ENCODE peak calls at places on chromosomes 16 and 17, in six cellular contexts. H is endodermal cell, B is A549, M is skeletal muscle cell, T is fibroblast of lung, E is H1. X is an unnamed sample.

GRCh38 chr17:17533901-17534441 is 37.8 kb upstream of the RASD1 start:
- DNase-seq in B (peak; percentile 85), E (no peak), T (no peak), H (no peak), M (no peak), X (no peak)

GRCh38 chr16:49268667-49269066 is 13.0 kb downstream of the CBLN1 start:
- DNase-seq in H (no peak), E (no peak), M (no peak), B (no peak), T (no peak), X (no peak)

GRCh38 chr17:42120161-42121065 is 754 bp downstream of the KAT2A start:
- DNase-seq in B (no peak), T (no peak), M (no peak), E (no peak), H (peak; percentile 95), X (no peak)

GRCh38 chr16:50335198-50335958 is 33.4 kb downstream of the BRD7 start:
- DNase-seq in E (no peak), M (no peak), T (peak; percentile 5), H (no peak), B (no peak), X (no peak)

GRCh38 chr17:28384281-28385036 is 13.0 kb downstream of the SARM1 start:
- DNase-seq in H (peak; percentile 87), B (no peak), E (no peak), T (no peak), M (no peak), X (no peak)

GRCh38 chr17:53724726-53725125 is 98.0 kb upstream of the KIF2B start:
- DNase-seq in H (no peak), T (no peak), E (no peak), B (no peak), M (no peak), X (peak; percentile 81)

GRCh38 chr17:42365136-42365535 is 23.1 kb downstream of the STAT3 start:
- DNase-seq in E (no peak), H (no peak), T (no peak), B (peak; percentile 31), M (no peak), X (no peak)

GRCh38 chr16:8567355-8568230 is 22.7 kb downstream of the TMEM114 start:
- DNase-seq in B (peak; percentile 93), T (peak; percentile 91), M (peak; percentile 54), E (peak; percentile 88), H (peak; percentile 95), X (peak; percentile 51)

GRCh38 chr17:48262982-48263586 is 155.5 kb downstream of the SNX11 start:
- DNase-seq in T (peak; percentile 49), E (no peak), H (no peak), M (no peak), B (peak; percentile 56), X (no peak)

GRCh38 chr16:80466024-80466986 is 74.5 kb upstream of the DYNLRB2 start:
- DNase-seq in E (peak; percentile 63), B (peak; percentile 66), H (peak; percentile 93), T (peak; percentile 57), M (peak; percentile 10), X (no peak)

GRCh38 chr16:70738083-70738977 is 52.5 kb upstream of the MTSS2 start:
- DNase-seq in T (peak; percentile 96), E (peak; percentile 44), M (no peak), B (peak; percentile 69), H (peak; percentile 85), X (no peak)

GRCh38 chr16:89331371-89332109 is 114.0 kb downstream of the ZNF778 start:
- DNase-seq in B (no peak), H (no peak), T (no peak), E (no peak), M (no peak), X (no peak)

GRCh38 chr17:34980681-34981537 is 597 bp downstream of the LIG3 start:
- DNase-seq in T (peak; percentile 92), B (peak; percentile 93), H (peak; percentile 92), M (peak; percentile 61), E (no peak), X (peak; percentile 55)

GRCh38 chr17:49277638-49278037 is 47.1 kb upstream of the PHOSPHO1 start:
- DNase-seq in M (no peak), E (no peak), H (no peak), B (no peak), T (no peak), X (no peak)

GRCh38 chr17:15655162-15655561 is 28.9 kb downstream of the TRIM16 start:
- DNase-seq in B (no peak), T (no peak), H (no peak), E (no peak), M (no peak), X (no peak)

GRCh38 chr16:80802902-80803301 is 1.5 kb downstream of the CDYL2 start:
- DNase-seq in B (no peak), E (no peak), M (no peak), H (peak; percentile 42), T (no peak), X (no peak)

GRCh38 chr17:63925615-63926014 is 6.5 kb downstream of the CD79B start:
- DNase-seq in M (no peak), H (no peak), E (no peak), B (no peak), T (no peak), X (no peak)

DNA sequence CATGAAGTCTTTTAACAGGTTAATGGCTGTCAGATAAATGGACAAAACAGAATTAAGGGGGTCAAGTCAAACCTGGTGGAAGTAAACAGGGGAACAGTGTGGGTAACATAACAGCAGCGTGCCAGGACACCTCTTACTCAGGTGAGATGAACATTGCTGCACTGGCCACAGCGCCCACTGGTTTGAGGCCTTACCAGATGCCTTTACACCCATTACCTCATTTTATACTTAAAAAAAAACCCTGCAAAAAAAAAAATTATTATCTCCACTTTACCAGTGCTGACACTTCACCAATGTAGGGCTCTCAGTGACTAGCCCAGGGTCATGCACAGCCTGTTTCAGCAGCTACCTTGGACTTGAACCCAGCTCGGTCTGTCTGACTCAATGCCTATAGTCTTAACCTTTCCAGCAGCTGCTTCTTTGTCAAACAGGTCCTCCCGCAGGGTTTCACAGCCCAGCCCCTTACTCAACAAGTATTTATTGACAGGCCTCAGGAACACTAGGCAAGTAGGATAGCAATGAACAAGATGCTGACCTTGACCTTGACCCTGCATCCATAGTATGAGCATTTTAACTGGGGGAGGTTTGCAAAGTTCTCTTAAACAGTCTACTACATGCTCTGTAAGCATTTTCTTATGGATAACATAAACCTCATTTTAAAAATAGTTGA is 30.2 kb downstream of the CMTM3 start:
- DNase-seq in B (no peak), H (peak; percentile 36), M (no peak), T (no peak), E (no peak), X (no peak)
- H3K4me3 ChIP-seq in B (no peak overlapping the region), H (no peak overlapping the region), M (no peak overlapping the region), T (no peak overlapping the region), E (no peak overlapping the region), X (no peak overlapping the region)

DNA sequence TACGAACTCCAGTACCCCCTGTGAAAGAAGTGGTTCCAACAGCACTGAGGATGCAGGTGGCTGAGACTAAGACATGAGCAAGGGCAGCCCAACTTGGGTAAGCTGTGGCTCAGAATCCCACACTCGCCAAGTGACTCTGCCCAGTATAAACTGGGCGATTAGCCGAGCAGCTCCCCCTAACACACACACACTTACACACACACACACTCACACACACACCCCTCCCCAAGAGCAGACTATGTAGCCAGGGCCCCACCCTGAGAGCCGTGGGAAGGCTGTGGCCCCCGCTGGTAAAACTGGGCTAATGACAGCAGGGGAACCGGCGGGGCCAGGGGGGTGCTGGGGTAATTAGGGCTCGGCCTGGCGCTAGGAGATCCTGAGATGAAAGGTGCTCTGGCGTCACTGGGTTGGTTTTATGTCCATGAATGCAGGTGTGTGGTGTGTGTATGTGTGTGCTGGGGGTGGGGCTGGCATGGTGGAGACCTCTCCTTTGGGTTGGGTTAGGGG is 1.2 kb upstream of the THRA start:
- DNase-seq in M (no peak), E (no peak), H (no peak), B (no peak), T (no peak), X (no peak)
- H3K4me3 ChIP-seq in M (no peak overlapping the region), E (no peak overlapping the region), H (no peak overlapping the region), B (no peak overlapping the region), T (no peak overlapping the region), X (no peak overlapping the region)

DNA sequence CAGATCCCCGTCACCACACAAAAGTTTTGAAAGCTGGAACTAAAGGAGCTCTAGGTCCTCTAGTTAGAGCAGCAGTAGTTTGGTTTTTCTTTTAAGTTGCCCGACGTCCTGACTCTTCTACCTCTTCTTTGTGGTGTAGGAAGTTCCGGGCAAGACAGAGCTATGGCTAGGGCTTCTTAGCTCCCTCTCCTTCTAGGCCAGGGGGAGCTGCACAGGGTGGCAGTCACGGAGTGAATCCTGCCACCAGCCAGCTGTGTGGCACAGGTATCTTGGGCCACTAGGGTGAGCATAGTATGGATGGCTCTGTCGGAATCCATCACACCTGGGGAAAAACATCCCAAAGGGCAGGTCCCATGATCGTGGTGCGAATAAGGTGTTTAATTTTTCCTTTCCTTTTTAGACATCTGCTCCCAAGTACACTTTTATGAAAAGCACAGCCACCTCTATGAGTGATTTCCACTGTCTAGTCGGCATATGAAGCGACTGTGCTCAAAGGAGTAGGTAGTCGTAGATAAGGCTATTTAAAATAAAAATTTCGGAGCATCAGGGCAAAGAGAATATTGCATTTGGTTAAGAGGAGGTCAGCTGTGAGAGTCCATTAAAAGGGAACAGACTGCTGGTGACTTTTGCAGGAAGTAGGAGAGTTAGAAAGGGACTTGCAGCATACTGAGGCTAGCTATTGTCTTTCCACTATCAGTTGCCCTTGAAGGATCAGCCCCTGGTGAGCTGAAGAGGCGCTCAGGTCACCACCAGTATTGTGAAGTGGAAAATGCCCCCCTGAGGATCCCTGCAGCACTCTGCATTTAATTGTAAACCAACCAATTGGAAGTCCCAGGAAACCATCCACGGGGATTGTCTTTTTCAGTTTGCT is 2.1 kb downstream of the PRKCA start:
- DNase-seq in T (peak; percentile 39), B (peak; percentile 66), E (peak; percentile 61), H (peak; percentile 90), M (no peak), X (no peak)
- H3K4me3 ChIP-seq in T (peak overlapping the region; percentile 84), B (peak overlapping the region; percentile 85), E (peak overlapping the region; percentile 67), H (peak overlapping the region; percentile 75), M (peak overlapping the region; percentile 86), X (peak overlapping the region; percentile 86)

DNA sequence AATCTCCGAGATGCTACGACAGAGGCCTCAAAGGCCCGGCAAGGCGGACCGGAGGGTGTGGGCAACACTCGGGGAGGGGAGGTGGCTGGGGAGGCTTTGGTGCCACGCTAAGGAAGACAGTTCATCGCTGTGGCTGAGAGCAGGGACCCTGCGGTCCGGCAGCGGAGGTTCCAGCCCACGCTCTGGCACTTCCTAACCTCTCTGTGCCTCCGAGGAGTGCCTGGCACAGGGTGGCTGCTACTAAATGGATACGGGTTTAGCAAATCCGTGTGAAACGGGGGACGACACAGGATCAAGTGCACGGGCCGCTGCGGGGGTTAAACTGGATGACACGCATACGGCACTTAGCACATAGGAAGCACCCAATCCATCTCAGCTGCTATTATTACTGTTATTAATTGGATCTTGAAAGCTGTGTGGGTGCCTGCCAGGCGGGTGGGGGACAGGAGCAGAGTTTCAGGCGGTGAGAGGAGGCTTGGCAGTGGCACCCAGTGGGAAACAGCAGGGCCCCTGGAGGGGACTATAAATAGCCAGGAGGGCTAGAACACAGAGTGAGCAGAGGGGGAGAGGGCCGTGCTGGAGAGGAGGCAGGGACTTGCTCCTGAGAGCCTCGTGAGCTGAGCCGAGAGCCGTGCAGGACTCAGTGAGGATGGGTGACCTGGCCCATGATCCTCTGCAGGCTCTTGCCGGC is 45.0 kb downstream of the ABR start:
- DNase-seq in H (no peak), M (no peak), T (no peak), B (no peak), E (no peak), X (no peak)
- H3K4me3 ChIP-seq in H (no peak overlapping the region), M (no peak overlapping the region), T (no peak overlapping the region), B (no peak overlapping the region), E (no peak overlapping the region), X (no peak overlapping the region)

GRCh38 chr17:80477647-80478478 is 1.5 kb upstream of the NPTX1 start:
- DNase-seq in M (no peak), T (peak; percentile 49), B (peak; percentile 70), E (no peak), H (peak; percentile 93), X (no peak)
- H3K4me3 ChIP-seq in M (peak overlapping the region; percentile 41), T (no peak overlapping the region), B (peak overlapping the region; percentile 54), E (no peak overlapping the region), H (peak overlapping the region; percentile 58), X (no peak overlapping the region)